ENCODE peak calls at places on chromosomes 16 and 17, in four cellular contexts. A is H1, S is GM12878, W is HepG2. U is an unnamed sample.

GRCh38 chr17:27878776-27879562 is 14.2 kb downstream of the LYRM9 start:
- DNase-seq in A (no peak), S (no peak), W (no peak), U (no peak)

GRCh38 chr16:57883953-57884654 is 81.8 kb upstream of the KIFC3 start:
- DNase-seq in A (peak; percentile 73), S (no peak), W (no peak), U (no peak)

GRCh38 chr17:557371-557770 is 157.3 kb downstream of the VPS53 start:
- DNase-seq in A (no peak), S (no peak), W (no peak), U (no peak)

GRCh38 chr17:29124135-29124930 is 55.9 kb downstream of the MYO18A start:
- DNase-seq in A (peak; percentile 57), S (no peak), W (peak; percentile 71), U (peak; percentile 51)

GRCh38 chr16:83742076-83742475 is 65.7 kb upstream of the HSBP1 start:
- DNase-seq in A (no peak), S (no peak), W (no peak), U (no peak)

GRCh38 chr17:72104863-72105234 is 16.0 kb upstream of the SOX9 start:
- DNase-seq in A (no peak), S (no peak), W (no peak), U (no peak)

GRCh38 chr17:49823614-49824013 is 24.3 kb downstream of the TAC4 start:
- DNase-seq in A (no peak), S (no peak), W (no peak), U (no peak)

GRCh38 chr17:50375858-50376538 is 3.0 kb downstream of the EME1 start:
- DNase-seq in A (no peak), S (no peak), W (no peak), U (no peak)

GRCh38 chr17:38405654-38406053 is 22.6 kb upstream of the ARHGAP23 start:
- DNase-seq in A (no peak), S (no peak), W (no peak), U (no peak)

GRCh38 chr17:38401459-38401858 is 26.8 kb upstream of the ARHGAP23 start:
- DNase-seq in A (no peak), S (no peak), W (no peak), U (no peak)

GRCh38 chr17:38402897-38403296 is 25.4 kb upstream of the ARHGAP23 start:
- DNase-seq in A (no peak), S (no peak), W (no peak), U (no peak)

GRCh38 chr17:38404174-38404943 is 23.9 kb upstream of the ARHGAP23 start:
- DNase-seq in A (peak; percentile 54), S (no peak), W (no peak), U (no peak)

GRCh38 chr17:38403491-38403890 is 24.8 kb upstream of the ARHGAP23 start:
- DNase-seq in A (no peak), S (no peak), W (no peak), U (no peak)
- TF ChIP-seq SUZ12 in A (no peak), S (no peak), W (no peak), U (no peak)

GRCh38 chr17:78735832-78736525 is 46.1 kb downstream of the CYTH1 start:
- DNase-seq in A (no peak), S (no peak), W (peak; percentile 50), U (no peak)

GRCh38 chr17:78738698-78739097 is 43.4 kb downstream of the CYTH1 start:
- DNase-seq in A (no peak), S (no peak), W (no peak), U (no peak)

GRCh38 chr17:78738245-78738644 is 43.8 kb downstream of the CYTH1 start:
- DNase-seq in A (no peak), S (no peak), W (no peak), U (no peak)

GRCh38 chr17:78736526-78737079 is 45.5 kb downstream of the CYTH1 start:
- DNase-seq in A (no peak), S (no peak), W (no peak), U (no peak)

DNA sequence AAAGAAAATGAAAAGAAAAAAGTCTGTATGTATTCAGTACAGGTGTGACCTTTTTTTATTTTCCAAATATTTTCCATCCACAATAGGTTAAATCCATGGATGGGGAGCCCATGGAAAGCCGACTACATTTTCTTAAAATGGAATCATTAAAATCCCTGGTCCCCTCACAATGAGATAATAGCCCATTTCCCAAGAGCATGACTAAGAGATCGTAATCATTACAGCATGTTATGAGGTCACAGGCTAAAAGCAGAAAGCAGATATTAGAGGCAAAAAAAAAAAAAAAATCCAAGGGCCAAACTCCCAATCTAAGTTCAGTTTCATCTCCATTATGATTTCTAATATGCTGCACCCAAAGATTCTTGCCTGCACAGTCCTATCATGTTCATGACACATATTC is 44.7 kb downstream of the CYTH1 start:
- DNase-seq in A (no peak), S (no peak), W (no peak), U (no peak)
- H3K4me3 ChIP-seq in A (no peak overlapping the region), S (peak overlapping the region; percentile 84), W (no peak overlapping the region), U (no peak overlapping the region)

DNA sequence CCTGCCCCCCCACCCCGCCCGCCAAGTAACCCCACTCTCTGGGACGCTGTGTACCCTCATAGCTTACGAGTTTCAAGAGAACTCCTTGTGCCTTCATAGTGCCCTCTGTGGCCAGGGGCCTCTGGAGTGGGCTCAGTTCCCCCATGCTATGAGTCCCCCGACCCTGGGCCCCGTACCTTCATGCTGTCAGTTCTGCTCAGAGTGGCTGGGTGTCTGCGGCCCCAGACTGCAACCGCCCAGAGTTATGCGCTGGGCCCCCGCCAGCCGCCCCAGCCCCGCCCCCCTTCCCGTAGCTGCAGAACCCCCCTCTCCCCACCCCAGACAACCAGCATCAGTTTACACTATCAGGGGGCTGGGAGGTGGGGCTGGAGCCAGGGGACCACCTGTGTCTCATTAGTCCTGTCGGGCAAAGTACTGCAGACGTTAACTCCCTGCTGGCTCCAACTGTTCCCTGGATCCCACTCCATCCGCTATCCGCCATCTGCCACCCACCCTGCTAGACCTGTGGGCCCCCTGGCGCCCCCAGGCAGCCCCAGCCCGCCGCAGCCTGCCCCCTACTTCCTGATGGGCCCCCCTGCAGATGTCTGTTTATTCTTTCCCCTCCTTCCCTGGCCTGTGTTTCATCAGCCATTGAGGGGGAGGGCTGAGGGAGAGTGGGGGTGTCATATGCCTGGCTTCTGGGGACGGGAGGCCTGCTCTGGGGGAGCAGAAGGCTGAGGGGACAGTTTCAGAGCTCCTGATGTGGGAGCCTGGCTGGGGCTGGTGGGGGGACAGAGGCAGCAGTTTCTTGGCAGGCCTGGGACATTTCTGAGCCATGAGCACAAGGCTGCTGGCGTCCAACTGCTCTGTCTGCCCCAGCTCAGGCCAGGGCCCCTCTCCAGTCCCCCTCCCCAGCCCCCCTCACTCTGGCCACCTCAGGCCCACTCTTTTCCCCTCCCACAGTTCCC is at the start of gene MFAP4:
- DNase-seq in A (peak; percentile 66), S (no peak), W (no peak), U (no peak)
- TF ChIP-seq SUZ12 in A (no peak), S (no peak), W (no peak), U (no peak)

DNA sequence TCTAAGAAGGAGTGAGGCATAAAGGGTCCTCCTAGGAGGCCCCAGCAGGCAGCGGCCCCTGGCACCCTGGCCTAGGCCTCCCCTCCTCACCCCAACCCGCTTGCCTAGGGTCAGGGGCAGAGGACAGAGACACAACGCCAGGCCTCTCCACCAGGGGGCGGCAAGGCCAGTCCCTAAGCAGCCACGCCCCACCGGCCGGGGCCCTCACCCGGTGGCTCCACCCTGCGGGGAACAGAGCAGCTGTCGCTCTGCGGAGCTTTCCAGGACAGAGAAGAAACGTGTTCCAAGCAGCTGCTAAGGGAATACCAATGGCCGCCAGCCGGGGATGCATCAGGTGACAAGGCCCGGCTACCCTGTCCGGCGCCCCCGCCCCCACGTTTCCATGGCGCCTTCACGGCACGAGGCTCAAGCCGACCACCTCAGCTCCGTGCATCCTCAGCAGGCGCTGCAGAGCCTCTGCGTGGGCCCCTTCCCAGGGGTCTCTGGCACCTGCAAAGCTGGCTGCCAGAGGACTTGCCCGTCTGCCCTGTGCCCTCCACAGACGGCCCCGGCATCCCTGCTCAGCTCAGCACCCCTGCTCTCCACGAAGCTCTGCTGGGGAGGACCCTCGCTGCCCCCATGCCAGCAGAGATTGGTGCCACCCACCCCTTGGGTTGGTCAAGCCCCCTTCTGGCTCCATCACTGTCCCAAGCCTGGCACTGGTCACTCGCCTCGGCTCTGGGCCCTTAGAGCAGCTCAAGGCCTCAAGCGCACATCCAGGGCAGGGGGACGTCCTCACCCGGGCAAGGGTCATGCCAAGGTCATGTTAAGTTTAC is 5.6 kb downstream of the ZNF598 start:
- DNase-seq in A (peak; percentile 99), S (no peak), W (peak; percentile 92), U (peak; percentile 98)
- H3K4me3 ChIP-seq in A (peak overlapping the region; percentile 14), S (no peak overlapping the region), W (no peak overlapping the region), U (no peak overlapping the region)

GRCh38 chr17:30232015-30232821 is 3.3 kb downstream of the SLC6A4 start:
- DNase-seq in A (no peak), S (no peak), W (no peak), U (no peak)
- TF ChIP-seq SUZ12 in A (no peak), S (no peak), W (no peak), U (no peak)

GRCh38 chr17:64709481-64709880 is 47.4 kb upstream of the SMURF2 start:
- DNase-seq in A (no peak), S (no peak), W (no peak), U (no peak)
- H3K4me3 ChIP-seq in A (no peak overlapping the region), S (no peak overlapping the region), W (no peak overlapping the region), U (no peak overlapping the region)

GRCh38 chr16:90046971-90047713 is 27.9 kb upstream of the DBNDD1 start:
- DNase-seq in A (peak; percentile 88), S (no peak), W (peak; percentile 45), U (no peak)
- TF ChIP-seq SUZ12 in A (no peak), S (no peak), W (no peak), U (no peak)

U was measured in NT2/D1.